ENCODE peak calls at places on chromosomes 4 and X, in eight cellular contexts. P is gastrocnemius medialis, I is PC-3, N is amygdala, J is NCI-H510A, A is ovary, Y is NCI-H82, M is neural crest cell. S is an unnamed sample.

GRCh38 chr4:148069086-148070010 is 337.5 kb downstream of the ARHGAP10 start:
- DNase-seq in A (no peak), P (no peak), J (no peak), N (no peak), M (no peak), I (no peak), Y (no peak), S (no peak)

GRCh38 chr4:95541889-95542607 is 6.7 kb downstream of the UNC5C start:
- DNase-seq in J (no peak), N (no peak), I (no peak), P (no peak), Y (no peak), M (no peak), A (no peak), S (no peak)

GRCh38 chrX:86103061-86103460 is 45.2 kb upstream of the DACH2 start:
- DNase-seq in J (no peak), P (no peak), Y (no peak), A (no peak), N (no peak), I (no peak), M (no peak), S (no peak)

GRCh38 chr4:165394275-165394674 is 15.5 kb downstream of the CPE start:
- DNase-seq in M (no peak), I (peak), J (no peak), A (no peak), P (no peak), N (no peak), Y (no peak), S (no peak)

GRCh38 chr4:171674781-171675180 is 138.4 kb upstream of the GALNTL6 start:
- DNase-seq in N (no peak), I (no peak), Y (no peak), J (no peak), M (no peak), P (no peak), A (no peak), S (no peak)

GRCh38 chr4:84920591-84920990 is 45.9 kb downstream of the WDFY3 start:
- DNase-seq in I (peak), M (no peak), N (no peak), J (no peak), P (no peak), Y (no peak), A (no peak), S (no peak)

GRCh38 chr4:75254745-75255144 is 259.5 kb downstream of the RCHY1 start:
- DNase-seq in N (no peak), M (no peak), J (no peak), A (no peak), Y (peak), I (no peak), P (no peak), S (no peak)

GRCh38 chrX:80841259-80841658 is 31.6 kb upstream of the BRWD3 start:
- DNase-seq in N (no peak), P (no peak), I (no peak), A (no peak), Y (no peak), M (no peak), J (no peak), S (peak)

GRCh38 chr4:89661490-89661889 is 175.5 kb downstream of the SNCA start:
- DNase-seq in M (no peak), Y (no peak), N (no peak), I (peak), P (no peak), A (no peak), J (no peak), S (no peak)

GRCh38 chr4:25925486-25926201 is 11.6 kb downstream of the SMIM20 start:
- DNase-seq in M (peak), Y (peak), P (no peak), N (peak), I (peak), A (no peak), J (no peak), S (peak)

GRCh38 chr4:21367567-21367966 is 581.0 kb downstream of the KCNIP4 start:
- DNase-seq in J (no peak), Y (no peak), P (no peak), M (no peak), N (no peak), I (no peak), A (no peak), S (no peak)

GRCh38 chrX:110116581-110116980 is 113.7 kb downstream of the TMEM164 start:
- DNase-seq in J (no peak), M (no peak), Y (no peak), I (no peak), P (no peak), N (no peak), A (no peak), S (no peak)

GRCh38 chr4:176261481-176261880 is 7.5 kb downstream of the ASB5 start:
- DNase-seq in P (no peak), I (no peak), A (no peak), N (no peak), M (no peak), J (no peak), Y (no peak), S (no peak)

GRCh38 chrX:7139202-7140081 is 8.1 kb upstream of the STS start:
- DNase-seq in N (no peak), M (no peak), I (peak), Y (no peak), A (no peak), P (no peak), J (no peak), S (no peak)

GRCh38 chrX:3659761-3660160 is 53.7 kb downstream of the PRKX start:
- DNase-seq in M (no peak), J (no peak), P (no peak), A (no peak), N (no peak), Y (no peak), I (no peak), S (no peak)

GRCh38 chrX:24208494-24209240 is 59.1 kb downstream of the ZFX start:
- DNase-seq in I (no peak), J (no peak), P (no peak), N (no peak), A (no peak), M (no peak), Y (no peak), S (no peak)

GRCh38 chr4:4386736-4387392 is at the start of gene NSG1:
- DNase-seq in Y (peak), M (peak), P (no peak), J (peak), I (no peak), N (no peak), A (peak), S (no peak)

GRCh38 chr4:13347517-13348125 is 136.5 kb downstream of the RAB28 start:
- DNase-seq in J (no peak), P (no peak), Y (no peak), M (no peak), I (peak), N (no peak), A (no peak), S (no peak)

GRCh38 chrX:72105436-72105835 is 26.3 kb downstream of the RTL5 start:
- DNase-seq in M (no peak), P (no peak), Y (no peak), J (no peak), N (no peak), A (no peak), I (no peak), S (peak)

GRCh38 chr4:13484045-13484748 is at the start of gene RAB28:
- DNase-seq in P (peak), Y (peak), I (peak), N (peak), A (peak), M (peak), J (peak), S (peak)

GRCh38 chr4:121164291-121164690 is at the start of gene TNIP3:
- DNase-seq in A (no peak), P (no peak), I (peak), N (no peak), M (no peak), J (no peak), Y (no peak), S (no peak)

GRCh38 chrX:113058634-113059033 is 218.0 kb upstream of the AMOT start:
- DNase-seq in N (no peak), M (no peak), P (no peak), I (no peak), Y (no peak), A (no peak), J (no peak), S (no peak)